ENCODE peak calls at places on chromosomes 3 and 15, in eight cellular contexts. F is thoracic aorta, U is suprapubic skin, T is heart left ventricle, B is left lung, D is OCI-LY7, E is right atrium auricular region, X is fibroblast of lung. L is an unnamed sample. For H3K4me1, the result is how much of the 10 kb centered on the place peaks cover.

GRCh38 chr15:95684693-95685115 is 645.8 kb upstream of the NR2F2 start:
- DNase-seq in F (no peak), U (no peak), T (no peak), B (no peak), D (no peak), E (no peak), X (peak), L (no peak)

GRCh38 chr15:43932907-43933306 is 106.1 kb downstream of the WDR76 start:
- DNase-seq in F (no peak), U (no peak), T (no peak), B (no peak), D (no peak), E (no peak), X (no peak), L (no peak)

GRCh38 chr3:53224026-53224425 is 31.8 kb downstream of the TKT start:
- DNase-seq in F (no peak), U (no peak), T (peak), B (no peak), D (no peak), E (no peak), X (no peak), L (no peak)

GRCh38 chr15:98669638-98670037 is 21.3 kb downstream of the IGF1R start:
- DNase-seq in F (no peak), U (no peak), T (no peak), B (no peak), D (no peak), E (no peak), X (no peak), L (no peak)

GRCh38 chr3:111541911-111542483 is at the start of gene CD96:
- DNase-seq in F (no peak), U (no peak), T (no peak), B (no peak), D (no peak), E (no peak), X (peak), L (no peak)

GRCh38 chr3:138675393-138675792 is 66.8 kb downstream of the FAIM start:
- DNase-seq in F (no peak), U (no peak), T (no peak), B (no peak), D (peak), E (no peak), X (peak), L (no peak)

GRCh38 chr3:119690043-119690656 is 12.7 kb upstream of the CFAP91 start:
- DNase-seq in F (no peak), U (no peak), T (no peak), B (no peak), D (peak), E (no peak), X (peak), L (no peak)

GRCh38 chr15:26087881-26088280 is 224.8 kb upstream of the ATP10A start:
- DNase-seq in F (no peak), U (no peak), T (no peak), B (no peak), D (no peak), E (no peak), X (no peak), L (no peak)

GRCh38 chr3:28726840-28727239 is 378.2 kb upstream of the AZI2 start:
- DNase-seq in F (no peak), U (no peak), T (peak), B (peak), D (peak), E (peak), X (peak), L (peak)

GRCh38 chr3:134776518-134776917 is 18.5 kb upstream of the EPHB1 start:
- DNase-seq in F (no peak), U (no peak), T (no peak), B (no peak), D (no peak), E (no peak), X (no peak), L (no peak)

GRCh38 chr3:20057612-20058180 is 17.4 kb downstream of the KAT2B start:
- DNase-seq in F (no peak), U (no peak), T (no peak), B (no peak), D (no peak), E (no peak), X (peak), L (no peak)

GRCh38 chr3:79361748-79362378 is 405.9 kb downstream of the ROBO1 start:
- DNase-seq in F (no peak), U (no peak), T (no peak), B (no peak), D (peak), E (no peak), X (peak), L (no peak)

GRCh38 chr3:142645236-142645793 is 49.1 kb downstream of the PLS1 start:
- DNase-seq in F (no peak), U (no peak), T (no peak), B (no peak), D (no peak), E (no peak), X (peak), L (no peak)

GRCh38 chr3:142646020-142646783 is 50.0 kb downstream of the PLS1 start:
- DNase-seq in F (no peak), U (no peak), T (no peak), B (no peak), D (no peak), E (no peak), X (no peak), L (no peak)

GRCh38 chr3:142644502-142644901 is 48.3 kb downstream of the PLS1 start:
- DNase-seq in F (no peak), U (no peak), T (no peak), B (no peak), D (no peak), E (no peak), X (no peak), L (no peak)

GRCh38 chr3:142641504-142641903 is 45.3 kb downstream of the PLS1 start:
- DNase-seq in F (no peak), U (no peak), T (no peak), B (no peak), D (no peak), E (no peak), X (no peak), L (no peak)

GRCh38 chr3:142642956-142643355 is 46.8 kb downstream of the PLS1 start:
- DNase-seq in F (no peak), U (no peak), T (no peak), B (no peak), D (no peak), E (no peak), X (no peak), L (no peak)
- H3K4me1 ChIP-seq in F (under half), U (under half), T (under half), B (under half), D (under half), E (under half), X (under half), L (under half)

GRCh38 chr3:33438871-33439270 is 1.3 kb downstream of the UBP1 start:
- DNase-seq in F (no peak), U (no peak), T (no peak), B (no peak), D (peak), E (no peak), X (peak), L (no peak)

GRCh38 chr3:33440578-33441321 is 545 bp upstream of the UBP1 start:
- DNase-seq in F (peak), U (peak), T (peak), B (peak), D (peak), E (peak), X (peak), L (peak)

GRCh38 chr3:33440328-33440577 is at the start of gene UBP1:
- DNase-seq in F (no peak), U (no peak), T (peak), B (no peak), D (no peak), E (no peak), X (no peak), L (no peak)

GRCh38 chr3:33438284-33438668 is 1.9 kb downstream of the UBP1 start:
- DNase-seq in F (no peak), U (no peak), T (no peak), B (no peak), D (peak), E (no peak), X (peak), L (no peak)

GRCh38 chr3:33439421-33440327 is 531 bp downstream of the UBP1 start:
- DNase-seq in F (no peak), U (peak), T (peak), B (peak), D (peak), E (peak), X (peak), L (peak)
- TF ChIP-seq CTCF in F (no peak), U (no peak), T (peak), B (no peak), D (peak), E (peak), X (no peak), L (no peak)

GRCh38 chr3:50318615-50319014 is 3.9 kb downstream of the HYAL2 start:
- DNase-seq in F (no peak), U (no peak), T (peak), B (no peak), D (no peak), E (no peak), X (no peak), L (peak)

GRCh38 chr3:50319181-50319871 is 3.2 kb downstream of the HYAL2 start:
- DNase-seq in F (no peak), U (no peak), T (peak), B (no peak), D (no peak), E (no peak), X (no peak), L (peak)

GRCh38 chr3:50316657-50317242 is 5.8 kb downstream of the HYAL2 start:
- DNase-seq in F (no peak), U (peak), T (peak), B (peak), D (peak), E (no peak), X (no peak), L (no peak)

GRCh38 chr3:50317303-50317702 is 5.2 kb downstream of the HYAL2 start:
- DNase-seq in F (no peak), U (no peak), T (peak), B (no peak), D (no peak), E (no peak), X (no peak), L (no peak)

GRCh38 chr3:50318163-50318562 is 4.4 kb downstream of the HYAL2 start:
- DNase-seq in F (no peak), U (no peak), T (peak), B (no peak), D (peak), E (no peak), X (no peak), L (peak)
- H3K4me3 ChIP-seq in F (no peak), U (peak), T (peak), B (peak), D (peak), E (peak), X (no peak), L (no peak)

GRCh38 chr15:90987561-90988141 is 6.7 kb downstream of the PRC1 start:
- DNase-seq in F (no peak), U (no peak), T (no peak), B (no peak), D (no peak), E (no peak), X (peak), L (no peak)
- H3K4me1 ChIP-seq in F (under half), U (under half), T (under half), B (under half), D (half or more), E (under half), X (under half), L (under half)

GRCh38 chr15:100908466-100908865 is 10.7 kb upstream of the LRRK1 start:
- DNase-seq in F (no peak), U (peak), T (no peak), B (no peak), D (no peak), E (no peak), X (no peak), L (no peak)

GRCh38 chr15:100903191-100903590 is 16.0 kb upstream of the LRRK1 start:
- DNase-seq in F (no peak), U (no peak), T (no peak), B (no peak), D (no peak), E (no peak), X (no peak), L (no peak)

GRCh38 chr15:100902436-100903190 is 16.5 kb upstream of the LRRK1 start:
- DNase-seq in F (peak), U (peak), T (peak), B (peak), D (peak), E (peak), X (peak), L (peak)

GRCh38 chr15:100909582-100909981 is 9.6 kb upstream of the LRRK1 start:
- DNase-seq in F (no peak), U (peak), T (no peak), B (no peak), D (no peak), E (no peak), X (no peak), L (no peak)

GRCh38 chr15:100905855-100906254 is 13.3 kb upstream of the LRRK1 start:
- DNase-seq in F (no peak), U (peak), T (no peak), B (no peak), D (no peak), E (no peak), X (no peak), L (no peak)
- TF ChIP-seq CTCF in F (no peak), U (peak), T (no peak), B (no peak), D (no peak), E (no peak), X (no peak), L (no peak)

GRCh38 chr3:30934208-30934550 is 39.7 kb upstream of the GADL1 start:
- DNase-seq in F (no peak), U (no peak), T (no peak), B (no peak), D (peak), E (no peak), X (peak), L (no peak)
- H3K4me3 ChIP-seq in F (peak), U (no peak), T (no peak), B (no peak), D (no peak), E (no peak), X (no peak), L (no peak)

GRCh38 chr15:31463521-31464102 is 137.0 kb downstream of the KLF13 start:
- DNase-seq in F (no peak), U (peak), T (no peak), B (no peak), D (no peak), E (peak), X (no peak), L (peak)
- H3K4me1 ChIP-seq in F (under half), U (half or more), T (under half), B (under half), D (half or more), E (under half), X (under half), L (under half)

DNA sequence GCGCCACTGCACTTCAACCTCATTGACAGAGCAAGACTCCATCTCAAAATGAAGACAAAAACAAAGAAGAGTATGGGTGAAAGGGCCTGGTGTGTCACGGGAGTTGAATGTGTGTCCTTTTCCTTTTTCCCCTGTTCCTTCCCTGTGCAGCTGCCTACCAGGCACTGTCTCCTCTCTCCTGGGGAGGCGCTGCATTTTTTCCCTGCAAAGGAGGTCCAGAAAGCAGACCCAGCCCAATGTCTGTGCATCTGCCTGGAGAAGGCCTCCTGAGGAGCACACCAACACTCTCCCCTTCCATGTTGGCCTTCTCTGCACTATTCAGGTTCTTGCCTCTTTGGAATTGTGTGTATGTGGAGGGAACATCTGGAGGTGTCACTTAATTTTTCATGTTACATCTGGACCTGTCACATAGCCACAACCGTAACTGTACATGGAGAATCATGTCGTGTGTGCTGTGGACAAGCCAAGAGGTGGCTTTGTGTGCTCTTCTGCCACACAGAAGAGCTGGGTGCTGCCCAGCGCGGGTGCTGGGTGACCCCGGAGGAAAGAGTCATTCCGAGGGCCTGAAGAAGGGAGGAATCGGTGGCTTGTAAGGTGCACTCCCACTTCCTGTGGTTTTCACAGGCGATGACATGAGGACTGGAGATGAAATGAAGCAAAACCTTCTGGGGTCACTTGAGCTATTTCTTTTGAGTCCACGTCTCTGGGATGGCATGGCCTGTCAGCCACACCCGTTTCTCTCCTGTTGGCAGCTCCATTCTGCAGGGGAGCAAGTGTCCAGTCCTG is 46.5 kb upstream of the CGNL1 start:
- DNase-seq in F (no peak), U (no peak), T (no peak), B (no peak), D (no peak), E (no peak), X (no peak), L (no peak)
- TF ChIP-seq CTCF in F (no peak), U (no peak), T (no peak), B (no peak), D (no peak), E (no peak), X (no peak), L (no peak)

DNA sequence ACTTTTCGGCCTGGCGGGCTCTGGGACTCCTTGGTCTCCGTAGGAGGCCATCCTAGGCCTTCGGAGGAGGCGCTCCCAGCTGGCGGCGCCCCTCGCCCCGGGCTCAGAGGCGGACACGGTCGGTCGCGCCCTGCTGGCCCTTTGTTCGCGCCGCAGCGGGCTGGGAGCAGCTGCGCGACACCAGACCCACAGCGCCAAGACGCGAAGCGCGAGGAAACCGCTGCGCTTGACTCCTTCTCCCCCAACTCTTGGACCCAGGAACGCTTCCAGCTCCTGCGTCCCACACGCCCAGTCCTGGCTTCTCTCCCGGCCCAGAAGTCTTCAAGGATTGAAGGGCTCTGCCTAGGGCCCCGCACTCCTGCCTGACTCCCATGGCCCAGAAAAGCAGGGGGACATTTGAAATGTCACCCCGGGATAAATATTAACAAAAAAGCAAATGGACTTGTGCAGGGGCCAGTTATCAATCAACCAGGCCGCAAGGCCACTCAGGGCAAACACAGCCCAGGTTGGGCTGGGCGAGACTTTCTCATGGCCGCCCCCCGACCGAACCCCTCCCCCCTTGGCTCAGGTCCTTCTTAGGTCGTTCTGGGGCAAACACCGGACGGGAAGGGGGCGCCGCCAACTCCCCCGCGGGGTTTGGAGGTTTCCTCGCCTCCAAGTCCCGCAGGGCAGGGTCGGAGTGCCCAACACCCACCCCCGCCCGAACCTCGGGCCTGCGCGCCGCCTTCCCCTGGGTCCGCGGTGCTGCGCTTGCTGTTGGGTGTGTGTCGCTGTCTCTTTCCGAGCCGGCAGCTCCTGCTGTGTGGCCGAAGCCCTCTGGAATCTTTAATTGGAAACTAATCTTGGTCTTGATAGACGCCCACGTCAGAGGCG is 5.1 kb downstream of the ONECUT1 start:
- DNase-seq in F (no peak), U (no peak), T (no peak), B (no peak), D (no peak), E (no peak), X (no peak), L (peak)
- H3K4me3 ChIP-seq in F (no peak), U (no peak), T (no peak), B (no peak), D (no peak), E (no peak), X (no peak), L (peak)

GRCh38 chr3:11635671-11636371 is 7.9 kb downstream of the VGLL4 start:
- DNase-seq in F (no peak), U (no peak), T (no peak), B (no peak), D (no peak), E (no peak), X (no peak), L (no peak)
- H3K4me1 ChIP-seq in F (half or more), U (half or more), T (half or more), B (half or more), D (under half), E (under half), X (under half), L (under half)

L was measured in pancreas.